ENCODE peak calls at places on chromosome 10, in four cellular contexts. E, J, D and I are unnamed samples.

GRCh38 chr10:96208271-96208670 is 63.1 kb downstream of the BLNK start:
- DNase-seq in E (no peak), J (no peak), D (no peak), I (no peak)

GRCh38 chr10:67697646-67698245 is 1.8 kb upstream of the CTNNA3 start:
- DNase-seq in E (no peak), J (peak; percentile 7), D (no peak), I (no peak)

GRCh38 chr10:88318803-88319202 is 264.3 kb downstream of the RNLS start:
- DNase-seq in E (no peak), J (no peak), D (no peak), I (no peak)

GRCh38 chr10:374354-374753 is 239.1 kb downstream of the ZMYND11 start:
- DNase-seq in E (no peak), J (no peak), D (peak; percentile 50), I (no peak)

GRCh38 chr10:122515588-122516231 is 44.8 kb upstream of the DMBT1 start:
- DNase-seq in E (no peak), J (no peak), D (no peak), I (no peak)

GRCh38 chr10:123847686-123848432 is 43.7 kb downstream of the CPXM2 start:
- DNase-seq in E (no peak), J (peak; percentile 52), D (no peak), I (no peak)

GRCh38 chr10:86285136-86285790 is 81.3 kb downstream of the GRID1 start:
- DNase-seq in E (no peak), J (no peak), D (peak; percentile 47), I (peak; percentile 51)

GRCh38 chr10:34835908-34836558 is 20.9 kb upstream of the PARD3 start:
- DNase-seq in E (no peak), J (no peak), D (no peak), I (no peak)

GRCh38 chr10:92239185-92239599 is 51.7 kb downstream of the CPEB3 start:
- DNase-seq in E (no peak), J (no peak), D (no peak), I (no peak)

GRCh38 chr10:77686096-77686495 is 48.5 kb upstream of the KCNMA1 start:
- DNase-seq in E (no peak), J (no peak), D (no peak), I (no peak)

GRCh38 chr10:30493609-30494530 is 59.9 kb downstream of the MAP3K8 start:
- DNase-seq in E (no peak), J (no peak), D (peak; percentile 80), I (peak; percentile 88)

GRCh38 chr10:69912584-69912983 is 110.9 kb downstream of the COL13A1 start:
- DNase-seq in E (no peak), J (no peak), D (no peak), I (no peak)

GRCh38 chr10:99536400-99537254 is 3.9 kb downstream of the NKX2-3 start:
- DNase-seq in E (no peak), J (no peak), D (no peak), I (no peak)

GRCh38 chr10:68665841-68666240 is 55.2 kb upstream of the CCAR1 start:
- DNase-seq in E (no peak), J (peak; percentile 20), D (no peak), I (no peak)

GRCh38 chr10:70378122-70378521 is 4.3 kb downstream of the LRRC20 start:
- DNase-seq in E (no peak), J (peak; percentile 14), D (no peak), I (no peak)

GRCh38 chr10:82874671-82875070 is 999.7 kb downstream of the NRG3 start:
- DNase-seq in E (no peak), J (no peak), D (no peak), I (no peak)

GRCh38 chr10:76356557-76356956 is 925.1 kb downstream of the LRMDA start:
- DNase-seq in E (no peak), J (no peak), D (no peak), I (no peak)

GRCh38 chr10:109429956-109430760 is 493.2 kb downstream of the XPNPEP1 start:
- DNase-seq in E (no peak), J (no peak), D (no peak), I (no peak)

GRCh38 chr10:58756126-58756525 is 243.5 kb downstream of the BICC1 start:
- DNase-seq in E (no peak), J (no peak), D (no peak), I (no peak)

GRCh38 chr10:110076559-110077318 is 69.0 kb downstream of the ADD3 start:
- DNase-seq in E (no peak), J (peak; percentile 82), D (no peak), I (no peak)